ENCODE peak calls at places on chromosomes 11 and 22, in ten cellular contexts. K is GM23338, H is lung, R is cardiac muscle cell, M is osteoblast, F is right lobe of liver, C is kidney epithelial cell, P is RWPE2, Q is GM12865, Y is stomach. W is an unnamed sample.

GRCh38 chr11:75492181-75492820 is 33.4 kb downstream of the GDPD5 start:
- DNase-seq in C (no peak), M (peak; percentile 59), H (no peak), R (no peak), K (peak; percentile 57), Q (peak; percentile 67), P (no peak), Y (peak; percentile 27), F (no peak), W (no peak)

GRCh38 chr22:25747245-25747944 is 5.4 kb downstream of the MYO18B start:
- DNase-seq in R (no peak), C (peak; percentile 80), F (peak; percentile 59), Y (peak; percentile 74), P (peak; percentile 82), M (peak; percentile 99), K (no peak), Q (no peak), H (peak; percentile 38), W (peak; percentile 99)

GRCh38 chr22:50031189-50032091 is 18.9 kb upstream of the IL17REL start:
- DNase-seq in H (no peak), K (no peak), M (peak; percentile 51), F (peak; percentile 15), Q (no peak), C (no peak), P (no peak), Y (no peak), R (no peak), W (no peak)

GRCh38 chr11:22703040-22703439 is 36.6 kb downstream of the GAS2 start:
- DNase-seq in P (no peak), F (no peak), H (no peak), C (peak; percentile 92), R (peak; percentile 52), Y (no peak), K (peak; percentile 33), M (no peak), Q (no peak), W (peak; percentile 22)

GRCh38 chr11:74134661-74135515 is 35.9 kb downstream of the C2CD3 start:
- DNase-seq in C (no peak), M (no peak), Y (no peak), H (no peak), K (no peak), Q (no peak), P (peak; percentile 79), F (no peak), R (no peak), W (peak; percentile 66)

GRCh38 chr11:2791139-2791520 is 91.3 kb upstream of the KCNQ1OT1 start:
- DNase-seq in H (no peak), Q (no peak), R (no peak), K (no peak), F (peak; percentile 14), M (peak; percentile 64), Y (peak; percentile 45), P (peak; percentile 38), C (no peak), W (no peak)

GRCh38 chr11:17558916-17559315 is 11.9 kb downstream of the OTOG start:
- DNase-seq in Q (no peak), K (no peak), Y (no peak), C (no peak), R (no peak), H (no peak), F (no peak), M (no peak), P (peak; percentile 29), W (no peak)

GRCh38 chr11:31645747-31646146 is 136.2 kb downstream of the ELP4 start:
- DNase-seq in C (peak; percentile 76), K (no peak), M (peak; percentile 1), H (no peak), P (no peak), Q (no peak), F (no peak), Y (no peak), R (no peak), W (peak; percentile 91)

GRCh38 chr11:65500262-65501004 is 1.6 kb downstream of the MALAT1 start:
- DNase-seq in Q (peak; percentile 61), M (no peak), Y (no peak), C (no peak), H (no peak), F (no peak), P (no peak), K (no peak), R (no peak), W (peak; percentile 54)

GRCh38 chr22:42520663-42521546 is 1.3 kb upstream of the RRP7A start:
- DNase-seq in H (no peak), F (no peak), P (no peak), K (no peak), Q (no peak), R (no peak), Y (peak; percentile 48), M (peak; percentile 72), C (no peak), W (peak; percentile 22)

GRCh38 chr11:116873391-116873790 is 36.0 kb upstream of the APOA1 start:
- DNase-seq in C (no peak), F (no peak), Q (no peak), K (no peak), M (no peak), H (no peak), P (no peak), R (no peak), Y (no peak), W (no peak)

GRCh38 chr11:94800394-94800793 is 32.2 kb downstream of the AMOTL1 start:
- DNase-seq in R (no peak), Y (no peak), C (no peak), P (no peak), H (no peak), M (no peak), Q (no peak), F (no peak), K (no peak), W (peak; percentile 59)

GRCh38 chr11:20584093-20584774 is 15.2 kb upstream of the SLC6A5 start:
- DNase-seq in K (no peak), M (no peak), F (no peak), Y (no peak), C (no peak), R (no peak), Q (no peak), P (no peak), H (no peak), W (no peak)

DNA sequence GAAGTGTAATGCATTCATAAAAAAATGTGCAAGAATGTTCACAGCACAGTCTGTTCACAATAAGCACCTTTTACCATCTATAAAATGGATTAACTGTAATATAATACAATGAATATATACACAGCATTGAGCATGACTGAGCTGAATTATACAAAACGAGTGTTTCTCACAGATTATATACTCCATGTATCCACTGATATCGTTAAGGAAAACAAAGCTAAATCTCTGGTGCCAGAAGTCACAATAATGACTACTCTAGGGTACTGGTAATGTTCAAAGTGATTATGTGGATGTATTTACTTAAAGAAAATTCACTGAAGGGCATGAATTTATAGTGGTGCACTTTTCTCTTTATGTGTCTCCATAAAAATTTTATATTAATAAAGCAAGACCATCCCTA is 33.2 kb downstream of the ACAT1 start:
- DNase-seq in K (no peak), Q (no peak), R (no peak), F (no peak), P (no peak), M (no peak), H (no peak), C (no peak), Y (no peak), W (no peak)
- TF ChIP-seq CTCF in K (no peak), Q (no peak), R (no peak), F (no peak), P (no peak), M (no peak), H (no peak), C (no peak), Y (no peak), W (no peak)

DNA sequence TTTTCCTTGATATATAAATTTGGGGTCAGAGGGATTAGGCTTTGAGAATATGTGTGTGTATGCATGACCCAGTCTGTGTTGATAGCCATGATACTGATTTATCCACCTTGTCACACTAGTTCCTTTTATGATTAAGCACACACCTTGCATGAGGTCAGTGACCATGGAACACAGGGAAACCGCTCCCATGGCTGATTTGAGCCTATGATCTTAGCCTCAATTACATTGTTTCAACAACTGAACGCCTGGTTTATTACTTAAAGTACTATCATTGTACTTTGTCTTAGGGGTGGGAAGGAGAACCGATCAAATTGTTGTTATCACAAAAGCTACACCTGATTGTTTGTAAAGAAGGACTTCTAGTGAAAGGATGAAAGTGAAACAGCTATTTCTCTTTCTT is 70.7 kb downstream of the ARFGAP2 start:
- DNase-seq in Y (no peak), F (no peak), H (no peak), R (no peak), K (no peak), P (no peak), C (no peak), Q (no peak), M (no peak), W (no peak)
- H3K4me3 ChIP-seq in Y (no peak overlapping the region), F (no peak overlapping the region), H (no peak overlapping the region), R (no peak overlapping the region), K (no peak overlapping the region), P (no peak overlapping the region), C (no peak overlapping the region), Q (no peak overlapping the region), M (no peak overlapping the region), W (no peak overlapping the region)

DNA sequence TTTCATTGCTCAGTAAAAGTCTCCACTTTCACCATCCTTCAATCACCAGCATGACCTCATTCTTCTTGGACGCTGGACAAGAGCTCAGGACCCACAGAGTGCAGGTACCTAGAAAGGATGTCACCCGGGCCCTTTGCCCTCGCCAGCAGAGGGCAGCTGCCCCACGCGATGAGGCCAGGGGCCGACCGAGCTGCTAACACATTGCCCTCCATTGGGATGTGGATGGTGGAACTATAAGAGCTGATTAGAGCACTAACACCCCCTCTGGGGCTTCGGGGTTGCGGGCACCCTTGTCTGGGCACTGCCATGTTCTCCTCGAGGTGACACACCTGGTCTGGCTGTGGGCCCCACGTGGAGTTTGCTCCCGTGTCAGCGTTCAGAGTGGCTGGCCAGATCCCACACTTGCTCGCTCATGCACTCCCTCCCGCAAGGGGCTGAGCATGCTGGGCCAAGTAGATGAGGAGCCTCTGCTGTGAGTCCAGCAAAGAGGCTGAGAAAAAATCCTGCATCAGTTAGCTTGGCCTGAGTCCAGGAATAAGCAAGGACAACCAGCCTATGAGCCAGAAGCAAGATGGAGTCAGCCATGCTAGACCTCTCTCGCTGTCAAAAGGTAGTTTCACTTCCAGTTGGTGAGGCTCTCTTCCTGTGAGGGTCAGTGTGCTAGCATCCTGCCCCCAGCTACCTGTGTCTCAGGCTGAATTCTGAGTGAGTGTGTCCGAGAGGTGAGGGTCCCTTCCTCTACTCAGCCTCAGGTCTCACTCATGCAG is 9.8 kb downstream of the KRTAP5-6 start:
- DNase-seq in M (peak; percentile 10), F (no peak), Q (peak; percentile 20), H (no peak), P (no peak), K (no peak), R (no peak), C (no peak), Y (no peak), W (peak; percentile 9)
- TF ChIP-seq CTCF in M (no peak), F (peak; percentile 17), Q (no peak), H (no peak), P (peak; percentile 8), K (peak; percentile 43), R (peak; percentile 17), C (no peak), Y (no peak), W (peak; percentile 23)

GRCh38 chr11:77093987-77094840 is 8.4 kb upstream of the OMP start:
- DNase-seq in R (no peak), M (peak; percentile 65), C (no peak), H (no peak), P (peak; percentile 12), F (peak; percentile 16), K (no peak), Y (no peak), Q (no peak), W (peak; percentile 16)
- H3K4me3 ChIP-seq in R (no peak overlapping the region), M (no peak overlapping the region), C (no peak overlapping the region), H (no peak overlapping the region), P (no peak overlapping the region), F (no peak overlapping the region), K (no peak overlapping the region), Y (no peak overlapping the region), Q (no peak overlapping the region), W (no peak overlapping the region)